ENCODE peak calls at places on chromosome 2, in four cellular contexts. One of them, this sample, is unnamed.

GRCh38 chr2:165275932-165276331 is 36.7 kb downstream of the SCN2A start:
- DNase-seq in left cardiac atrium: no peak
- DNase-seq in stimulated activated naive CD4-positive, alpha-beta T cell: no peak
- DNase-seq in LoVo: no peak
- DNase-seq in this sample: no peak

GRCh38 chr2:219728993-219729487 is 101.6 kb downstream of the SLC4A3 start:
- DNase-seq in left cardiac atrium: no peak
- DNase-seq in stimulated activated naive CD4-positive, alpha-beta T cell: no peak
- DNase-seq in LoVo: no peak
- DNase-seq in this sample: no peak

GRCh38 chr2:48668992-48669391 is 51.3 kb downstream of the GTF2A1L start:
- DNase-seq in left cardiac atrium: no peak
- DNase-seq in stimulated activated naive CD4-positive, alpha-beta T cell: no peak
- DNase-seq in LoVo: no peak
- DNase-seq in this sample: no peak

GRCh38 chr2:46657042-46657504 is 177.7 kb downstream of the TMEM247 start:
- DNase-seq in left cardiac atrium: peak; percentile 41
- DNase-seq in stimulated activated naive CD4-positive, alpha-beta T cell: no peak
- DNase-seq in LoVo: peak; percentile 42
- DNase-seq in this sample: no peak

GRCh38 chr2:214192711-214193110 is 218.1 kb upstream of the VWC2L start:
- DNase-seq in left cardiac atrium: no peak
- DNase-seq in stimulated activated naive CD4-positive, alpha-beta T cell: no peak
- DNase-seq in LoVo: no peak
- DNase-seq in this sample: no peak

GRCh38 chr2:43241558-43241957 is 15.2 kb upstream of the ZFP36L2 start:
- DNase-seq in left cardiac atrium: no peak
- DNase-seq in stimulated activated naive CD4-positive, alpha-beta T cell: no peak
- DNase-seq in LoVo: no peak
- DNase-seq in this sample: no peak

GRCh38 chr2:144553379-144553778 is 33.5 kb upstream of the ZEB2 start:
- DNase-seq in left cardiac atrium: no peak
- DNase-seq in stimulated activated naive CD4-positive, alpha-beta T cell: no peak
- DNase-seq in LoVo: no peak
- DNase-seq in this sample: no peak

GRCh38 chr2:196131384-196131861 is 40.0 kb downstream of the STK17B start:
- DNase-seq in left cardiac atrium: no peak
- DNase-seq in stimulated activated naive CD4-positive, alpha-beta T cell: no peak
- DNase-seq in LoVo: peak; percentile 40
- DNase-seq in this sample: peak; percentile 29

GRCh38 chr2:159921752-159922404 is 123.9 kb upstream of the CD302 start:
- DNase-seq in left cardiac atrium: peak; percentile 78
- DNase-seq in stimulated activated naive CD4-positive, alpha-beta T cell: no peak
- DNase-seq in LoVo: peak; percentile 42
- DNase-seq in this sample: peak; percentile 69

GRCh38 chr2:11833601-11834000 is 87.2 kb downstream of the LPIN1 start:
- DNase-seq in left cardiac atrium: no peak
- DNase-seq in stimulated activated naive CD4-positive, alpha-beta T cell: no peak
- DNase-seq in LoVo: no peak
- DNase-seq in this sample: no peak

GRCh38 chr2:39243469-39244123 is at the start of gene CDKL4:
- DNase-seq in left cardiac atrium: no peak
- DNase-seq in stimulated activated naive CD4-positive, alpha-beta T cell: peak; percentile 3
- DNase-seq in LoVo: no peak
- DNase-seq in this sample: peak; percentile 25

GRCh38 chr2:54239427-54239826 is 16.6 kb downstream of the TSPYL6 start:
- DNase-seq in left cardiac atrium: no peak
- DNase-seq in stimulated activated naive CD4-positive, alpha-beta T cell: no peak
- DNase-seq in LoVo: no peak
- DNase-seq in this sample: no peak

GRCh38 chr2:210169871-210170441 is 1.3 kb downstream of the KANSL1L start:
- DNase-seq in left cardiac atrium: no peak
- DNase-seq in stimulated activated naive CD4-positive, alpha-beta T cell: no peak
- DNase-seq in LoVo: peak; percentile 41
- DNase-seq in this sample: no peak

GRCh38 chr2:55047677-55048299 is 2.5 kb downstream of the RTN4 start:
- DNase-seq in left cardiac atrium: peak; percentile 40
- DNase-seq in stimulated activated naive CD4-positive, alpha-beta T cell: no peak
- DNase-seq in LoVo: no peak
- DNase-seq in this sample: no peak

GRCh38 chr2:211455225-211455841 is 898.9 kb downstream of the CPS1 start:
- DNase-seq in left cardiac atrium: no peak
- DNase-seq in stimulated activated naive CD4-positive, alpha-beta T cell: no peak
- DNase-seq in LoVo: peak; percentile 46
- DNase-seq in this sample: no peak

GRCh38 chr2:38146917-38147307 is 71.0 kb upstream of the CYP1B1 start:
- DNase-seq in left cardiac atrium: peak; percentile 37
- DNase-seq in stimulated activated naive CD4-positive, alpha-beta T cell: no peak
- DNase-seq in LoVo: peak; percentile 49
- DNase-seq in this sample: no peak

GRCh38 chr2:29014331-29014730 is 33.2 kb downstream of the TOGARAM2 start:
- DNase-seq in left cardiac atrium: peak; percentile 50
- DNase-seq in stimulated activated naive CD4-positive, alpha-beta T cell: no peak
- DNase-seq in LoVo: no peak
- DNase-seq in this sample: no peak

GRCh38 chr2:217463402-217464075 is 539.3 kb downstream of the TNS1 start:
- DNase-seq in left cardiac atrium: no peak
- DNase-seq in stimulated activated naive CD4-positive, alpha-beta T cell: no peak
- DNase-seq in LoVo: no peak
- DNase-seq in this sample: no peak

GRCh38 chr2:24329700-24330099 is 30.6 kb downstream of the ITSN2 start:
- DNase-seq in left cardiac atrium: no peak
- DNase-seq in stimulated activated naive CD4-positive, alpha-beta T cell: no peak
- DNase-seq in LoVo: no peak
- DNase-seq in this sample: no peak

GRCh38 chr2:197215988-197216979 is 94.3 kb downstream of the ANKRD44 start:
- DNase-seq in left cardiac atrium: no peak
- DNase-seq in stimulated activated naive CD4-positive, alpha-beta T cell: no peak
- DNase-seq in LoVo: no peak
- DNase-seq in this sample: no peak

GRCh38 chr2:112831956-112832567 is 4.5 kb downstream of the IL1B start:
- DNase-seq in left cardiac atrium: no peak
- DNase-seq in stimulated activated naive CD4-positive, alpha-beta T cell: no peak
- DNase-seq in LoVo: no peak
- DNase-seq in this sample: no peak

GRCh38 chr2:37832590-37833197 is 92.4 kb upstream of the RMDN2 start:
- DNase-seq in left cardiac atrium: peak; percentile 91
- DNase-seq in stimulated activated naive CD4-positive, alpha-beta T cell: peak; percentile 44
- DNase-seq in LoVo: peak; percentile 72
- DNase-seq in this sample: peak; percentile 51

GRCh38 chr2:170716851-170717598 is 1.9 kb downstream of the SP5 start:
- DNase-seq in left cardiac atrium: peak; percentile 64
- DNase-seq in stimulated activated naive CD4-positive, alpha-beta T cell: no peak
- DNase-seq in LoVo: no peak
- DNase-seq in this sample: no peak

GRCh38 chr2:148553332-148553887 is 91.1 kb upstream of the EPC2 start:
- DNase-seq in left cardiac atrium: no peak
- DNase-seq in stimulated activated naive CD4-positive, alpha-beta T cell: peak; percentile 38
- DNase-seq in LoVo: no peak
- DNase-seq in this sample: no peak

GRCh38 chr2:216387262-216387661 is 15.0 kb upstream of the MARCHF4 start:
- DNase-seq in left cardiac atrium: no peak
- DNase-seq in stimulated activated naive CD4-positive, alpha-beta T cell: no peak
- DNase-seq in LoVo: no peak
- DNase-seq in this sample: no peak

GRCh38 chr2:164823126-164823525 is 18.5 kb downstream of the COBLL1 start:
- DNase-seq in left cardiac atrium: no peak
- DNase-seq in stimulated activated naive CD4-positive, alpha-beta T cell: no peak
- DNase-seq in LoVo: no peak
- DNase-seq in this sample: no peak

GRCh38 chr2:195659114-195659513 is 2.1 kb downstream of the SLC39A10 start:
- DNase-seq in left cardiac atrium: no peak
- DNase-seq in stimulated activated naive CD4-positive, alpha-beta T cell: peak; percentile 62
- DNase-seq in LoVo: no peak
- DNase-seq in this sample: no peak

GRCh38 chr2:74906395-74906794 is 52.0 kb upstream of the POLE4 start:
- DNase-seq in left cardiac atrium: no peak
- DNase-seq in stimulated activated naive CD4-positive, alpha-beta T cell: no peak
- DNase-seq in LoVo: no peak
- DNase-seq in this sample: no peak

GRCh38 chr2:214193943-214194342 is 216.9 kb upstream of the VWC2L start:
- DNase-seq in left cardiac atrium: no peak
- DNase-seq in stimulated activated naive CD4-positive, alpha-beta T cell: no peak
- DNase-seq in LoVo: no peak
- DNase-seq in this sample: no peak

GRCh38 chr2:44635725-44636124 is 274.0 kb downstream of the CAMKMT start:
- DNase-seq in left cardiac atrium: no peak
- DNase-seq in stimulated activated naive CD4-positive, alpha-beta T cell: no peak
- DNase-seq in LoVo: no peak
- DNase-seq in this sample: no peak

GRCh38 chr2:43438858-43439655 is 156.8 kb downstream of the THADA start:
- DNase-seq in left cardiac atrium: no peak
- DNase-seq in stimulated activated naive CD4-positive, alpha-beta T cell: no peak
- DNase-seq in LoVo: peak; percentile 51
- DNase-seq in this sample: no peak

GRCh38 chr2:150610670-150611279 is 123.3 kb upstream of the RND3 start:
- DNase-seq in left cardiac atrium: no peak
- DNase-seq in stimulated activated naive CD4-positive, alpha-beta T cell: no peak
- DNase-seq in LoVo: peak; percentile 55
- DNase-seq in this sample: no peak

GRCh38 chr2:171995586-171995985 is 4.2 kb upstream of the METAP1D start:
- DNase-seq in left cardiac atrium: no peak
- DNase-seq in stimulated activated naive CD4-positive, alpha-beta T cell: no peak
- DNase-seq in LoVo: no peak
- DNase-seq in this sample: no peak